ENCODE peak calls at places on chromosomes 13 and 19, in nine cellular contexts. E is endodermal cell; K is lower leg skin; D is fibroblast of lung; J is CD8-positive, alpha-beta T cell; U is ovary; T is body of pancreas; H is GM12865; P is ascending aorta. X is an unnamed sample.

GRCh38 chr13:51168623-51169022 is 53.6 kb upstream of the FAM124A start:
- DNase-seq in D (no peak), T (no peak), K (no peak), U (no peak), H (no peak), J (no peak), P (no peak), E (peak; percentile 76), X (no peak)

GRCh38 chr13:72959643-72960042 is 99.2 kb upstream of the KLF5 start:
- DNase-seq in P (no peak), J (no peak), K (no peak), U (no peak), H (no peak), E (no peak), T (no peak), D (peak; percentile 49), X (no peak)

GRCh38 chr13:51220706-51221105 is 1.5 kb upstream of the FAM124A start:
- DNase-seq in J (no peak), K (no peak), U (no peak), E (no peak), D (peak; percentile 6), P (no peak), H (no peak), T (no peak), X (no peak)

GRCh38 chr13:99228737-99229691 is 28.4 kb downstream of the UBAC2 start:
- DNase-seq in D (peak; percentile 95), J (no peak), P (no peak), T (no peak), H (peak; percentile 87), K (no peak), E (no peak), U (no peak), X (no peak)

GRCh38 chr19:35639863-35640262 is 1.7 kb upstream of the ETV2 start:
- DNase-seq in J (no peak), E (no peak), P (no peak), H (no peak), D (no peak), K (no peak), U (no peak), T (no peak), X (no peak)

GRCh38 chr19:43624933-43625332 is 5.5 kb upstream of the ZNF428 start:
- DNase-seq in J (peak; percentile 68), H (peak; percentile 82), U (peak; percentile 44), K (peak; percentile 93), D (no peak), E (peak; percentile 98), P (peak; percentile 27), T (peak; percentile 58), X (no peak)

GRCh38 chr13:99926014-99926731 is 45.4 kb downstream of the ZIC5 start:
- DNase-seq in D (peak; percentile 34), U (no peak), H (no peak), K (no peak), E (no peak), P (no peak), T (peak; percentile 35), J (no peak), X (no peak)

GRCh38 chr13:23378009-23378632 is 55.4 kb downstream of the SACS start:
- DNase-seq in J (no peak), D (peak; percentile 99), E (no peak), H (peak; percentile 79), T (no peak), U (peak; percentile 38), K (no peak), P (peak; percentile 17), X (no peak)

GRCh38 chr13:99658266-99658991 is 157.2 kb downstream of the TM9SF2 start:
- DNase-seq in U (peak; percentile 35), E (peak; percentile 89), H (peak; percentile 61), P (no peak), D (peak; percentile 54), J (peak; percentile 56), T (no peak), K (peak; percentile 92), X (no peak)

GRCh38 chr19:16527971-16528521 is 14.2 kb downstream of the CHERP start:
- DNase-seq in E (peak; percentile 85), K (no peak), U (no peak), T (peak; percentile 35), J (peak; percentile 20), D (no peak), P (no peak), H (peak; percentile 76), X (no peak)

DNA sequence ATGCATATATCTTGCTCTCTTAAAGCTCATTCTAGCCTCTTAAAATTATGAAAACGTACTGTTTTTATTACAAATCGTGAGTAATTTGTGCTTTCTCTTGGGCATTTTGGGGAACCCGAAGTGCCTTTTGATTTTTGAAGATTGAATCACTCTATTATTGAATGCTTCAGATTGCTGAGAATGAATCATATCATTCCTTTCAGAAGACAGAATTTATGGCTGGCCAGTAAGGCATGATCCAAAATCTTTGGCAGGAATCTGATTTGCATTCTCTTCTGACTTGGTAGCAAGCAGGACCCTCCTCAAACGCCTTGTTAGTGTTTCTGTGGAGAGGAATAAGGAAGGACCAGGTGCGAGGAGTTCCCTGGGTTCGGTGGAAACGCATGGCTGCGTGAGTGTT is 49.5 kb downstream of the STARD13 start:
- DNase-seq in U (no peak), T (no peak), K (no peak), E (no peak), P (no peak), D (peak; percentile 93), H (no peak), J (no peak), X (no peak)
- TF ChIP-seq CTCF in U (no peak), T (no peak), K (no peak), E (no peak), P (no peak), D (no peak), H (no peak), J (no peak), X (no peak)

GRCh38 chr19:45779231-45780145 is 2.8 kb downstream of the DMPK start:
- DNase-seq in J (peak; percentile 51), D (peak; percentile 30), U (peak; percentile 95), H (peak; percentile 91), E (peak; percentile 100), T (peak; percentile 97), K (peak; percentile 97), P (no peak), X (peak; percentile 39)
- H3K4me3 ChIP-seq in J (peak overlapping the region; percentile 41), D (no peak overlapping the region), U (peak overlapping the region; percentile 50), H (peak overlapping the region; percentile 32), E (peak overlapping the region; percentile 63), T (no peak overlapping the region), K (no peak overlapping the region), P (peak overlapping the region; percentile 94), X (peak overlapping the region; percentile 26)

DNA sequence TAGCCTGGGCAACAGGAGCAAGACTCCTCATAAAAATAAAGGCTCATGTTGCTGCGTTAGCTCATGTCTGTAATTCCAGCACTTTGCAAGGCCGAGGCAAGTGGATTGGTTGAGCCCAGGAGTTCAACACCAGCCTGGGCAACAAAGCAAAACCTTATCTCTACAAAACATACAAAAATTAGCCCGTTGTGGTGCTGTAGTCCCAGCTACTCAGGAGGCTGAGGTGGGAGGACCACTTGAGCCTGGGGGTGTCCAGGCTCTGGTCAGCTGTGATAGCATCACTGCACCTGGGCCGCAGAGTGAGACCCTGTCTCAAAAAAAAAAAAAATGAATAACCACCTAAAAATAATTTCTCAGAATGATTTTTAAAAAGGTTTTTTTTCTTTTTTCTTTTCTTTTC is 3.9 kb upstream of the NUDT19 start:
- DNase-seq in E (no peak), H (no peak), U (no peak), D (no peak), K (no peak), J (no peak), T (no peak), P (no peak), X (no peak)
- TF ChIP-seq CTCF in E (no peak), H (no peak), U (no peak), D (no peak), K (no peak), J (no peak), T (no peak), P (no peak), X (no peak)

DNA sequence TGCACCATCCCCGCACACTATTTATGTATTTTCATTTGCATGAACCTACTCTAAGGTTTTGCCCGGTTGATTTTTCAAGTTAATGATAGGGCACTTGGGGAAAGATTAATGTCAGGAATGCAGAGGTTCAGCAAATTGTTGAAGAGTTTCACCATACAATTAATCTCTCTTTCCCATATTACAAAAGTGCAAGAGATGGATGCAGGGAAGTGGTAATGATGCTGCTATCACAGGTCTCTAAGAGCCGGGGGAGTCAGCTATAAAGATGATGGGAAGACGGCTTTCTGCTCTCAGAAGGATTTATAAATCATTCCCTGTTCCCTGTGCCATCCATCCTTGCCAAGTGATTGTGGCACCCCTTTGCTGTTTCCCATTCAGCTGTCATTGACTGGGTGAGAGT is 186.3 kb downstream of the IRS2 start:
- DNase-seq in J (no peak), D (no peak), T (no peak), K (no peak), U (no peak), H (no peak), P (no peak), E (no peak), X (no peak)
- H3K4me3 ChIP-seq in J (no peak overlapping the region), D (no peak overlapping the region), T (no peak overlapping the region), K (no peak overlapping the region), U (no peak overlapping the region), H (no peak overlapping the region), P (no peak overlapping the region), E (no peak overlapping the region), X (no peak overlapping the region)

DNA sequence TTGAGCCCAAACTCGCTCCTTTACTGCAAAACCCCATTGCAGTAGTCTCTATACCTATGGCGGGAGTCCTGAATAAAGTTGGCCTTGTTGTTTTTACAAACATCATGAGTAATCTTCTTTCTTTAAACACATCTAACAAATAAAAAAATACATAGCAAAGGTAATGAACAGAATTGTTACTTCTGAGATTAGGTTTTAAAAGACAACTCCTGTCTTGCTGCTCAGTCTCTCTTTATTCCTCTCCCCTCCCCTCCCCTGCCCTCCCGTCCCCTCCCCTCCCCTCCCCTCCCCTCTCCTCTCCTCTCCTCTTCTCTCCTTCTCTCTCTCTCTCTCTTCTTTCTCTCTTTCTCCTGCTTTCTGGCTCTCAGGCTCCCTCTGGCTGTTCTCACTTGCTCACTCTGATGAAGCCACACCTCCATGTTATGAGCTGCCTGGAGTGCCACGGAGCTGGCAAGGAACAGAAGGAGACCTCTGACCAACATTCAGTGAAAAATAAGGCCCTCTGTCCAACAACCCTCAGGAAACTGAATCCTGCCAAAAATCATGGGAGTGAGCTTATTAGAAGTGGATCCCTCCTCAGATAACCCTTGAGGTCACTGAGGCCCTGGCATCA is 300.7 kb upstream of the MIR17HG start:
- DNase-seq in E (peak; percentile 62), D (no peak), H (no peak), U (no peak), K (no peak), P (no peak), T (no peak), J (no peak), X (no peak)
- TF ChIP-seq CTCF in E (no peak), D (peak; percentile 19), H (no peak), U (no peak), K (no peak), P (no peak), T (no peak), J (no peak), X (peak; percentile 36)

GRCh38 chr19:38662508-38663155 is 15.2 kb downstream of the ACTN4 start:
- DNase-seq in U (no peak), E (no peak), J (no peak), H (no peak), T (no peak), P (no peak), D (no peak), K (no peak), X (no peak)
- H3K4me3 ChIP-seq in U (no peak overlapping the region), E (no peak overlapping the region), J (no peak overlapping the region), H (no peak overlapping the region), T (no peak overlapping the region), P (peak overlapping the region; percentile 45), D (no peak overlapping the region), K (no peak overlapping the region), X (peak overlapping the region; percentile 8)

X was measured in LNCaP clone FGC.